ENCODE peak calls at places on chromosomes 2 and 18, in seven cellular contexts. S, U, X, H, Z, J and E are unnamed samples.

GRCh38 chr18:57984490-57985109 is 59.4 kb upstream of the NEDD4L start:
- DNase-seq in Z (peak; percentile 76), X (no peak), U (no peak), J (no peak), S (no peak), H (no peak), E (no peak)

GRCh38 chr18:777021-777420 is 35.0 kb downstream of the YES1 start:
- DNase-seq in H (peak; percentile 45), J (no peak), Z (no peak), S (no peak), U (no peak), X (no peak), E (no peak)

GRCh38 chr2:31219131-31219969 is 2.0 kb upstream of the CAPN14 start:
- DNase-seq in Z (no peak), X (no peak), H (no peak), U (no peak), J (no peak), S (no peak), E (no peak)

GRCh38 chr2:169080250-169081035 is 11.1 kb downstream of the DHRS9 start:
- DNase-seq in S (no peak), Z (no peak), H (no peak), J (no peak), U (peak; percentile 48), X (no peak), E (no peak)

GRCh38 chr2:37738266-37738885 is 66.9 kb upstream of the CDC42EP3 start:
- DNase-seq in J (no peak), S (peak; percentile 7), H (no peak), X (no peak), Z (no peak), U (no peak), E (no peak)

GRCh38 chr2:112138143-112139032 is at the start of gene FBLN7:
- DNase-seq in U (peak; percentile 47), H (no peak), S (peak; percentile 77), J (peak; percentile 23), X (no peak), Z (no peak), E (no peak)

GRCh38 chr2:28088970-28089369 is 198.4 kb downstream of the BABAM2 start:
- DNase-seq in H (peak; percentile 44), U (peak; percentile 80), Z (no peak), J (no peak), X (no peak), S (no peak), E (no peak)

GRCh38 chr2:86221066-86221684 is 21.9 kb downstream of the MRPL35 start:
- DNase-seq in Z (no peak), X (peak; percentile 74), H (peak; percentile 77), U (peak; percentile 50), J (peak; percentile 62), S (peak; percentile 79), E (peak; percentile 57)

GRCh38 chr2:208406474-208407451 is at the start of gene PTH2R:
- DNase-seq in X (peak; percentile 24), Z (peak; percentile 71), H (no peak), J (peak; percentile 32), S (peak; percentile 67), U (no peak), E (no peak)

GRCh38 chr2:13676269-13676668 is 956.2 kb upstream of the LRATD1 start:
- DNase-seq in S (no peak), J (no peak), U (no peak), H (peak; percentile 18), Z (no peak), X (no peak), E (peak; percentile 92)

GRCh38 chr2:33208400-33208799 is 261.6 kb downstream of the LTBP1 start:
- DNase-seq in H (no peak), Z (no peak), X (no peak), J (no peak), U (no peak), S (no peak), E (no peak)

GRCh38 chr2:106801256-106801655 is 84.7 kb downstream of the ST6GAL2 start:
- DNase-seq in S (peak; percentile 76), J (no peak), Z (no peak), H (no peak), U (no peak), X (no peak), E (no peak)

GRCh38 chr2:151826737-151827157 is 1.5 kb downstream of the ARL5A start:
- DNase-seq in Z (no peak), S (no peak), J (no peak), X (peak; percentile 41), U (peak; percentile 2), H (peak; percentile 35), E (no peak)

GRCh38 chr2:45822272-45822630 is 170.8 kb downstream of the PRKCE start:
- DNase-seq in J (no peak), S (no peak), X (no peak), H (no peak), Z (peak; percentile 74), U (peak; percentile 23), E (no peak)

GRCh38 chr18:7946724-7947377 is 379.7 kb downstream of the PTPRM start:
- DNase-seq in J (peak; percentile 64), S (peak; percentile 23), H (peak; percentile 92), X (no peak), U (peak; percentile 82), Z (peak; percentile 83), E (peak; percentile 58)

GRCh38 chr2:47696478-47696831 is 86.5 kb upstream of the MSH6 start:
- DNase-seq in Z (no peak), X (no peak), J (no peak), S (no peak), H (no peak), U (no peak), E (no peak)

GRCh38 chr2:165450141-165450540 is 19.4 kb upstream of the CSRNP3 start:
- DNase-seq in X (no peak), Z (no peak), S (no peak), J (no peak), H (peak; percentile 31), U (no peak), E (no peak)

GRCh38 chr2:101692037-101692436 is 5.5 kb upstream of the MAP4K4 start:
- DNase-seq in J (no peak), Z (no peak), U (no peak), X (no peak), H (no peak), S (no peak), E (no peak)

GRCh38 chr2:15790326-15790725 is 150.0 kb upstream of the MYCN start:
- DNase-seq in J (no peak), U (no peak), Z (no peak), S (no peak), H (no peak), X (no peak), E (no peak)

GRCh38 chr2:2901384-2902345 is 476.0 kb downstream of the EIPR1 start:
- DNase-seq in J (no peak), H (no peak), S (no peak), Z (no peak), U (no peak), X (no peak), E (no peak)

GRCh38 chr2:111017909-111018308 is 102.8 kb upstream of the BCL2L11 start:
- DNase-seq in S (no peak), J (no peak), Z (no peak), H (no peak), X (no peak), U (no peak), E (no peak)

GRCh38 chr2:88545118-88545517 is 82.1 kb downstream of the EIF2AK3 start:
- DNase-seq in Z (peak; percentile 39), H (peak; percentile 39), J (peak; percentile 40), S (peak; percentile 28), U (peak; percentile 67), X (peak; percentile 81), E (no peak)

GRCh38 chr2:150860301-150860700 is 372.8 kb upstream of the RND3 start:
- DNase-seq in U (no peak), H (no peak), J (no peak), Z (no peak), S (no peak), X (no peak), E (no peak)

GRCh38 chr18:11163668-11164067 is 14.3 kb upstream of the PIEZO2 start:
- DNase-seq in H (peak; percentile 42), S (peak; percentile 67), Z (no peak), J (peak; percentile 62), U (no peak), X (peak; percentile 30), E (no peak)

GRCh38 chr18:73691118-73691517 is 456.5 kb downstream of the FBXO15 start:
- DNase-seq in Z (no peak), J (peak; percentile 21), S (no peak), H (peak; percentile 73), U (peak; percentile 74), X (no peak), E (no peak)

GRCh38 chr18:44520981-44521672 is 159.6 kb upstream of the SETBP1 start:
- DNase-seq in X (no peak), Z (peak; percentile 32), S (no peak), U (peak; percentile 28), J (peak; percentile 6), H (no peak), E (no peak)

GRCh38 chr2:235347691-235348090 is 146.2 kb upstream of the AGAP1 start:
- DNase-seq in Z (no peak), S (no peak), J (no peak), U (peak; percentile 86), H (peak; percentile 53), X (peak; percentile 24), E (peak; percentile 91)

GRCh38 chr2:1795261-1795828 is 51.0 kb upstream of the PXDN start:
- DNase-seq in X (no peak), J (no peak), S (no peak), H (no peak), U (no peak), Z (no peak), E (no peak)

GRCh38 chr2:11698009-11698922 is 28.3 kb upstream of the NTSR2 start:
- DNase-seq in U (peak; percentile 85), X (no peak), H (peak; percentile 66), S (no peak), J (no peak), Z (no peak), E (no peak)

GRCh38 chr2:241636983-241637232 is at the start of gene THAP4:
- DNase-seq in J (peak; percentile 74), X (peak; percentile 85), Z (no peak), H (no peak), S (no peak), U (no peak), E (no peak)

GRCh38 chr2:213627835-213628234 is 343.6 kb downstream of the SPAG16 start:
- DNase-seq in S (no peak), Z (no peak), U (no peak), J (no peak), H (no peak), X (no peak), E (no peak)

GRCh38 chr2:3362686-3363085 is 14.9 kb downstream of the EIPR1 start:
- DNase-seq in Z (no peak), H (no peak), U (no peak), X (no peak), J (no peak), S (no peak), E (no peak)

GRCh38 chr2:219287569-219288265 is 8.6 kb downstream of the DNAJB2 start:
- DNase-seq in S (no peak), X (peak; percentile 59), H (no peak), U (no peak), J (no peak), Z (no peak), E (no peak)

GRCh38 chr18:63283305-63283704 is 36.3 kb downstream of the BCL2 start:
- DNase-seq in J (no peak), H (no peak), X (no peak), U (no peak), Z (no peak), S (no peak), E (no peak)

GRCh38 chr2:141417246-141417797 is 713.5 kb downstream of the LRP1B start:
- DNase-seq in S (no peak), J (no peak), Z (no peak), X (no peak), H (no peak), U (no peak), E (no peak)